ENCODE peak calls at places on chromosomes 7 and 10, in eight cellular contexts. X is SK-N-SH; Z is CD8-positive, alpha-beta T cell; C is RWPE1; H is foreskin keratinocyte; P is body of pancreas; Y is ovary; G is PC-3. B is an unnamed sample.

GRCh38 chr10:130352291-130352645 is 216.1 kb downstream of the GLRX3 start:
- DNase-seq in X (no peak), Z (no peak), C (no peak), H (no peak), P (no peak), Y (no peak), G (no peak), B (no peak)

GRCh38 chr10:27369832-27370231 is 129.2 kb upstream of the ACBD5 start:
- DNase-seq in X (no peak), Z (no peak), C (peak), H (no peak), P (no peak), Y (no peak), G (peak), B (no peak)

GRCh38 chr7:131131746-131132431 is 195.8 kb upstream of the MKLN1 start:
- DNase-seq in X (no peak), Z (no peak), C (no peak), H (no peak), P (no peak), Y (no peak), G (peak), B (no peak)

GRCh38 chr10:84308481-84309304 is 19.7 kb upstream of the CCSER2 start:
- DNase-seq in X (peak), Z (peak), C (no peak), H (no peak), P (peak), Y (no peak), G (peak), B (no peak)

GRCh38 chr7:153509763-153510162 is 542.4 kb upstream of the DPP6 start:
- DNase-seq in X (no peak), Z (no peak), C (no peak), H (no peak), P (no peak), Y (no peak), G (no peak), B (no peak)

GRCh38 chr7:24834150-24834798 is 77.0 kb upstream of the GSDME start:
- DNase-seq in X (no peak), Z (no peak), C (no peak), H (no peak), P (no peak), Y (no peak), G (no peak), B (no peak)

GRCh38 chr7:52771177-52771576 is 264.3 kb upstream of the POM121L12 start:
- DNase-seq in X (no peak), Z (no peak), C (no peak), H (no peak), P (no peak), Y (no peak), G (no peak), B (no peak)

GRCh38 chr10:34994565-34995142 is 95.5 kb downstream of the CUL2 start:
- DNase-seq in X (peak), Z (peak), C (peak), H (peak), P (peak), Y (peak), G (peak), B (peak)

GRCh38 chr7:127934711-127935110 is 96.5 kb downstream of the LRRC4 start:
- DNase-seq in X (no peak), Z (no peak), C (no peak), H (no peak), P (no peak), Y (no peak), G (no peak), B (no peak)

GRCh38 chr7:47100815-47101435 is 481.0 kb downstream of the TNS3 start:
- DNase-seq in X (peak), Z (no peak), C (peak), H (no peak), P (peak), Y (no peak), G (peak), B (peak)

GRCh38 chr10:13629116-13629515 is 42.4 kb downstream of the PRPF18 start:
- DNase-seq in X (no peak), Z (no peak), C (no peak), H (no peak), P (no peak), Y (no peak), G (no peak), B (no peak)

DNA sequence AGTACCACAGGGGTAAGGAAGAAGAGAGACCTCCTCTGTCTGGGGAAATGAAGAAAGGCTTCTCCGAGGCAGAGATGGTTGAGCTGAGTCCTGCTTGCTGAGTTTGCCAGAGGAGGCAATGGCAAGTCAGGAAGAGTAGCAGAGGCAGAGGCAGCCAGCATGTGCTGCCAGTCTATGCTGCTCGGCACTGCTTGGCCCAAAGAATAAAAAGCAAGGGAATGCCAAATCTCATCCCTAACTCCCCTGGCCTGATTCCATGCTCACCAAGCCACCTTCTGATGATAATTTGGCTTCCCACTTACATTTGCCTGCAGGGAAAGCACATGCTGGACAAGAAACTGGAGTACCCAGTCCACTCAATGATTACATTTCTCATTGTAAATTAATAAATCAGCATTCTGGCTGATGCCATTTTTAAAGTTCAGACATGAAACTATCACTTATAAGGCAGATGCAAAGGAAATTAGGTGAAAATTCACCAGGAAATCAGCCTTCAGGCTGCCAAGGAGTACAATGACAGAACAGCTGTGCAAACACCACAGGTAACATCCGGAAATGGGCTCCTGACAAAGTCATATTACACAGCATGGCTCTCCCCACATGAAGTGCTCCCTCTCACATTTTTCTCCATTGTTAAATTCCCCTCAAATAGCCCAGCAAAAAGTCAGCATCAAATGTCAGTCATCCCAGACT is 245.9 kb downstream of the MTERF1 start:
- DNase-seq in X (no peak), Z (no peak), C (peak), H (no peak), P (no peak), Y (no peak), G (peak), B (no peak)
- TF ChIP-seq CTCF in X (no peak), Z (no peak), C (no peak), H (no peak), P (no peak), Y (no peak), G (no peak), B (no peak)

GRCh38 chr7:105876964-105877601 is 684 bp upstream of the ATXN7L1 start:
- DNase-seq in X (peak), Z (peak), C (peak), H (peak), P (peak), Y (peak), G (peak), B (peak)
- TF ChIP-seq CTCF in X (peak), Z (no peak), C (no peak), H (peak), P (no peak), Y (no peak), G (peak), B (no peak)

GRCh38 chr7:141674702-141675101 is 27.3 kb downstream of the DENND11 start:
- DNase-seq in X (peak), Z (no peak), C (no peak), H (no peak), P (no peak), Y (no peak), G (no peak), B (peak)
- TF ChIP-seq CTCF in X (peak), Z (peak), C (no peak), H (peak), P (peak), Y (no peak), G (peak), B (peak)

DNA sequence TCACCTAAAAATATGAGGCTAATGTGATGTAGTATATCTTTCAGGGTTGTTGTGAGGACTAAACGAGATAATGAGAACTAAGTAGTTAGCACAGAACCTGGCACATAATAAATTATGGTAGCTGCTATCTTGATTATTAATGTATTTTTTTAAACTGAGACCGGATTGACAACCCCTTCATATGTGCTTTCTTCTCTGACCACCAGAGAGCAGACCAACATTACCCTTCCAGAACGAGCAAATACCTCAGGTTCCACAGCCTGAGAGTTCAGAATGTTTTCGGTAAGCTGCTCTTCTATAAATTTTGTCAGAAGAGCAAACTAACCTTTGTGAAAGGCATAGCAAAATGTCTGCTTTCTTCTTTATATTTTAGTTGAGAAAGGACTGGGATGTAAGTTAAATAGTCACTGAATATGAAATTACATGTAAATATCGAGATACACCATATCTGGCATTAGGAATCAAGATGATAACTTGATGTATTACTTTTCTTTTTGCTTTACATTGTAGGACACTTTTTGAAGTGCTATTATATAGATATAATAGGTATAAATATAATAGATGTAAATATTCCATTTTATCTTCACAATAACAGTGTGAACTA is 13.6 kb upstream of the BPGM start:
- DNase-seq in X (peak), Z (peak), C (peak), H (no peak), P (no peak), Y (no peak), G (peak), B (peak)
- TF ChIP-seq CTCF in X (peak), Z (peak), C (peak), H (peak), P (peak), Y (no peak), G (peak), B (peak)

B was measured in nephron progenitor cell.